ENCODE peak calls at places on chromosome 5, in six cellular contexts. Z is H1, I is neuronal stem cell, P is mesenchymal stem cell, E is IMR-90, H is trophoblast cell. O is an unnamed sample. For H3K9me3, the result is how much of the 10 kb centered on the place peaks cover.

GRCh38 chr5:176653986-176654385 is 6.7 kb downstream of the TSPAN17 start:
- DNase-seq in P (no peak), I (no peak), Z (no peak), E (no peak), H (no peak), O (no peak)

GRCh38 chr5:168885324-168886120 is 306.4 kb upstream of the PANK3 start:
- DNase-seq in E (no peak), Z (no peak), I (peak), H (no peak), P (no peak), O (no peak)

GRCh38 chr5:151085517-151086031 is 4.7 kb upstream of the TNIP1 start:
- DNase-seq in Z (no peak), E (peak), H (peak), P (peak), I (no peak), O (no peak)

GRCh38 chr5:143033535-143034260 is 263.5 kb downstream of the ARHGAP26 start:
- DNase-seq in Z (no peak), I (no peak), H (peak), E (peak), P (peak), O (no peak)

GRCh38 chr5:95861858-95862561 is 39.5 kb upstream of the GLRX start:
- DNase-seq in I (no peak), P (peak), E (peak), Z (no peak), H (peak), O (no peak)

GRCh38 chr5:31559942-31560341 is 27.8 kb downstream of the C5orf22 start:
- DNase-seq in Z (no peak), H (no peak), P (no peak), E (no peak), I (no peak), O (no peak)

GRCh38 chr5:179878222-179879002 is 19.8 kb upstream of the MRNIP start:
- DNase-seq in Z (no peak), I (no peak), E (no peak), H (no peak), P (no peak), O (no peak)

GRCh38 chr5:151123897-151124751 is 33.5 kb downstream of the ANXA6 start:
- DNase-seq in I (no peak), E (peak), H (no peak), Z (no peak), P (peak), O (no peak)

GRCh38 chr5:17374973-17375844 is 122.8 kb upstream of the TAF11L2 start:
- DNase-seq in H (peak), E (peak), I (no peak), P (peak), Z (peak), O (peak)

GRCh38 chr5:55149396-55149795 is 10.6 kb upstream of the GPX8 start:
- DNase-seq in P (no peak), I (no peak), H (peak), E (no peak), Z (no peak), O (no peak)

GRCh38 chr5:141871870-141872269 is 6.3 kb downstream of the PCDH1 start:
- DNase-seq in E (no peak), I (no peak), P (no peak), H (no peak), Z (no peak), O (no peak)

GRCh38 chr5:135158982-135159381 is 125.0 kb upstream of the PITX1 start:
- DNase-seq in P (no peak), E (no peak), H (peak), Z (no peak), I (no peak), O (no peak)

GRCh38 chr5:14144586-14145355 is 1.6 kb downstream of the TRIO start:
- DNase-seq in H (peak), Z (peak), E (peak), P (peak), I (peak), O (peak)

GRCh38 chr5:43416988-43417394 is 4.8 kb upstream of the CCL28 start:
- DNase-seq in P (no peak), I (no peak), H (no peak), E (no peak), Z (no peak), O (no peak)

GRCh38 chr5:159735036-159735435 is 181.2 kb upstream of the ADRA1B start:
- DNase-seq in E (no peak), P (no peak), Z (no peak), H (no peak), I (no peak), O (no peak)

GRCh38 chr5:99000878-99001277 is 72.1 kb upstream of the CHD1 start:
- DNase-seq in H (peak), Z (no peak), P (peak), E (peak), I (no peak), O (no peak)

GRCh38 chr5:173327948-173328895 is at the start of gene STC2:
- DNase-seq in E (peak), P (peak), I (peak), Z (peak), H (peak), O (peak)

GRCh38 chr5:55575815-55576583 is 41.2 kb upstream of the PLPP1 start:
- DNase-seq in I (no peak), H (peak), Z (peak), P (peak), E (peak), O (no peak)

GRCh38 chr5:38468978-38469706 is 87.3 kb downstream of the LIFR start:
- DNase-seq in Z (no peak), E (no peak), H (no peak), I (no peak), P (no peak), O (no peak)

GRCh38 chr5:96254980-96255681 is 177.9 kb downstream of the PCSK1 start:
- DNase-seq in H (peak), P (peak), E (peak), I (no peak), Z (no peak), O (no peak)

GRCh38 chr5:4883388-4883787 is 256.7 kb upstream of the ADAMTS16 start:
- DNase-seq in P (no peak), E (no peak), H (no peak), I (no peak), Z (no peak), O (no peak)

GRCh38 chr5:68250662-68251298 is 35.2 kb downstream of the PIK3R1 start:
- DNase-seq in Z (no peak), I (no peak), H (no peak), E (no peak), P (no peak), O (no peak)

GRCh38 chr5:64506567-64507321 is 929 bp downstream of the RGS7BP start:
- DNase-seq in I (peak), Z (peak), E (no peak), P (no peak), H (no peak), O (peak)

GRCh38 chr5:139061274-139061673 is 136.9 kb downstream of the SIL1 start:
- DNase-seq in I (no peak), H (peak), Z (no peak), E (peak), P (peak), O (no peak)

GRCh38 chr5:108367679-108368334 is 14.1 kb downstream of the FBXL17 start:
- DNase-seq in E (no peak), H (peak), Z (no peak), P (no peak), I (no peak), O (no peak)
- H3K9me3 ChIP-seq in E (under half), H (under half), Z (under half), P (under half), I (under half), O (under half)

GRCh38 chr5:60701317-60701988 is 1.5 kb upstream of the DEPDC1B start:
- DNase-seq in Z (no peak), E (no peak), H (peak), P (no peak), I (no peak), O (no peak)

GRCh38 chr5:60700347-60700815 is 415 bp upstream of the DEPDC1B start:
- DNase-seq in H (peak), I (no peak), E (no peak), P (no peak), Z (no peak), O (no peak)

GRCh38 chr5:60703944-60704343 is 4.0 kb upstream of the DEPDC1B start:
- DNase-seq in I (no peak), Z (no peak), H (peak), P (no peak), E (no peak), O (no peak)

GRCh38 chr5:60698316-60698715 is 1.6 kb downstream of the DEPDC1B start:
- DNase-seq in H (no peak), Z (no peak), P (no peak), I (no peak), E (no peak), O (no peak)

DNA sequence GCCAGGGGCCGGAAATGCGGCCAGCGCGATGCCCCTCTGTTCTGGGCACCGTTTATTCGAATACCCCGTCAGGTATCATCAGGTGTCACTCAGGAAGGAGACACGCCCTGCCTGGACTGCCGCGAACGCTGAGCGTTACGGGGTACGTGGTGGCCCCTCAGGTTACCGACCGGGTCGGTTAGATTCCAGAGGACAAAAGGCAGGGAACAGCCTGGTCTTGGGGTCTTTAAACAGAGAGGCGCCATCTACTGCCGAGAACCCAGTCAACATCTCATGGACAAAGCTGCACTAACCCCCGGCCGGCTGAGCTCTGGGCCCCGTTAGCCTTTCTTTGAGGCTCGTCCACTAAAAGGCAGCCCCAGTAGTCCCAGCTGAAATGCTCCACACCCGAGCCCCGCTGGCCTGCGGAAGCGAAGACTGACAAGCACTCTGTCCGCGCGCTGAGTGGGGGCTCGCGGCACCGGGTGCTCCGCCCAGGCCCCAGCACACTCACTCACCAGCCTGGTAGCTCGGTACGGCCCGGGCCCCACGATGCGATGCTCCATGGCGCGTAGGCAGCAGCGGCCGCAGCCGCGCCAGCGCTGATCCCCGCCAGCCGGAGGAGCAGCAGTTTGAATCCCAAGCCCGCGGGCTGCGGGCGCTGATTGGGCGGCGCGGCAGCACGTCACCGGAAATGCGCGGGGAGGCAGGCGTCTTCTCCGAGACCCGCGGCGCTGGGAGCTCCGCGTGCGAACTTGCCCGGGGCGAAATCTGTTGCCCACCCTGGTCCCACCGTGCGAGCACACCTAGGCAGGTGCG is at the start of gene DEPDC1B:
- DNase-seq in Z (peak), H (peak), I (peak), P (peak), E (peak), O (peak)
- H4K8ac ChIP-seq in Z (peak), H (peak), I (peak), P (peak), E (peak), O (no peak)

DNA sequence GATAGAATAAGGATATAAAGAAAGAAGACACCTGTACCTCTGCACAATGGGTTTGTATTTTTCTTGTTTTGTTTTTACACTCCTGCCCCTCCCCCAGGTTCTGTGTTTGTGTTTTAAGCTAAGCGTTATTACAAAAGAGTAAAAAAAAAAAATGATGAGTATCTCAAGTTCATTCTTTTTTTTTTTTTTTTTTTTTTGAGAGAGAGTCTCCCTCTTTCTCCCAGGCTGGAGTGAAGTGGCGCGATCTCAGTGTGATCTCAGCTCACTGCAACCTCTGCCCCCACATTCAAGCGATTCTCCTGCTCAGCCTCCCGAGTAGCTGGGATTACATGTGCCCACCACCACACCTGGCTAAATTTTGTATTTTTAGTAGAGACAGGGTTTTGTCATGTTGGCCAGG is 29.4 kb upstream of the RAI14 start:
- DNase-seq in Z (no peak), P (peak), I (no peak), H (no peak), E (no peak), O (no peak)
- H3K14ac ChIP-seq in Z (no peak), P (no peak), I (no peak), H (no peak), E (no peak), O (no peak)

GRCh38 chr5:140607031-140607430 is 25.9 kb downstream of the CD14 start:
- DNase-seq in I (no peak), H (no peak), P (no peak), Z (no peak), E (no peak), O (no peak)

GRCh38 chr5:140608730-140609520 is 24.1 kb downstream of the CD14 start:
- DNase-seq in E (no peak), Z (no peak), P (no peak), I (no peak), H (no peak), O (no peak)

GRCh38 chr5:140605879-140606278 is 27.1 kb downstream of the CD14 start:
- DNase-seq in Z (no peak), I (no peak), H (peak), P (no peak), E (no peak), O (no peak)

GRCh38 chr5:140611020-140611521 is 21.9 kb downstream of the CD14 start:
- DNase-seq in P (no peak), Z (no peak), I (no peak), E (peak), H (no peak), O (no peak)
- H3K9me3 ChIP-seq in P (under half), Z (under half), I (under half), E (under half), H (under half), O (under half)

GRCh38 chr5:110727025-110727314 is 499 bp upstream of the TMEM232 start:
- DNase-seq in H (peak), Z (no peak), E (peak), P (no peak), I (no peak), O (no peak)

DNA sequence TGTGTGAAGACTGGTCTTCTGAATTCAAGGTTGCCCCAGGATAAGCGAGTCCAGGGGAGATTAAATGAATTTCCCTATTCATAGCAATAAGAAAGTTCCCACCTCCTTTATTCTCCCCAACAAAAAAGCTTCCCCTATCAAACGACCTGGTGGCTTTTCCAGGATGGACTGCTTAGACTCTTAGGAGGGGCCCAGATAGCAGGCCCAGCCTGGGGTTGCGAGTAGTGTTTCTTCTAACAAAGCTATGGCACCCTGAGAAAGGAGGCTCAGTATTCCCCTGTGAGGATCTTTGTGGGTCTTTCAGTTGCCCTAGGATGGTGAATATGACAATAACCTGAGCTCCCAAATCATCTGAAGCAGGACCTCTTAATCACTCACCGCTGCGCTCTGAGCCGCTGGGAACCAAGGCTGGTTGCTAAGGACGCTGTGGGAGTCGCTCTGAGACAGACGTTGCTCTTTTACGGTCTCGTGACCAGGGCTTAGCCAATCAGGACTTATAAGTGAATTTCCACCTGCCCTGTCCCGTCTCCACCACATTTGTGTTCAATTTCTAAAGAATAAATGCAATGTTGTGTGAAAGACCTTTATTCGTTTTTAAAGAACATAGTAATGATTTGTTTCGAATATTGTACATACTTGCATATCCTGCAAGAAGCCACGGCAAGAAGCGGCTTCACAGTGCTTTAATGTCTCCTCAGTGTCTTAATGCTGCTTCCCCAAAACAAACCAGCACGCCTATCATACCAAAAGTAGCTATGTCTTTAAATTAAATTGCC is at the start of gene TMEM232:
- DNase-seq in E (peak), H (peak), Z (peak), P (peak), I (peak), O (peak)
- H4K8ac ChIP-seq in E (no peak), H (no peak), Z (no peak), P (no peak), I (no peak), O (no peak)

GRCh38 chr5:175603987-175604739 is 53.7 kb upstream of the HRH2 start:
- DNase-seq in Z (no peak), I (no peak), P (no peak), H (no peak), E (no peak), O (no peak)
- H3K14ac ChIP-seq in Z (no peak), I (no peak), P (no peak), H (no peak), E (no peak), O (no peak)

DNA sequence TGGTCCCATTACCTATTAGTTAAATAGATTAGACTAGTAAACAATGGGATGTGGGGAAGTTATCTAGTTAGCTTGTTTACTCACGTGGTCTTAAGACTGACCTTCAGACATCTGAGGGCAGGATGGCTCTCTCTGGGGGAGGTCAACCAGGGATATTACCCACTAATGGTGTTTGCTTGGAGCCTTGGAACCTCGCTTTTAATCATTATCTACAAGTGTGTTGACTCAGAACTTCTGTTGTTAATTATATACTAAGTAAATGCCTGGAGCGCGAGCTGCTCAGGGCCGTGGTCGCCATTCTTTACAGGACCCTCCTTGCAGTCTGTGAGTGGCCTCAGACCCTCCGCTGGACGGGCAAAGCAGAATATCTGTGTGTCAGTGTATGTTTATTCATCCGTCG is 48.5 kb upstream of the ZNF354A start:
- DNase-seq in Z (no peak), I (no peak), H (no peak), P (no peak), E (no peak), O (no peak)
- H3K9me3 ChIP-seq in Z (under half), I (under half), H (half or more), P (under half), E (under half), O (under half)

DNA sequence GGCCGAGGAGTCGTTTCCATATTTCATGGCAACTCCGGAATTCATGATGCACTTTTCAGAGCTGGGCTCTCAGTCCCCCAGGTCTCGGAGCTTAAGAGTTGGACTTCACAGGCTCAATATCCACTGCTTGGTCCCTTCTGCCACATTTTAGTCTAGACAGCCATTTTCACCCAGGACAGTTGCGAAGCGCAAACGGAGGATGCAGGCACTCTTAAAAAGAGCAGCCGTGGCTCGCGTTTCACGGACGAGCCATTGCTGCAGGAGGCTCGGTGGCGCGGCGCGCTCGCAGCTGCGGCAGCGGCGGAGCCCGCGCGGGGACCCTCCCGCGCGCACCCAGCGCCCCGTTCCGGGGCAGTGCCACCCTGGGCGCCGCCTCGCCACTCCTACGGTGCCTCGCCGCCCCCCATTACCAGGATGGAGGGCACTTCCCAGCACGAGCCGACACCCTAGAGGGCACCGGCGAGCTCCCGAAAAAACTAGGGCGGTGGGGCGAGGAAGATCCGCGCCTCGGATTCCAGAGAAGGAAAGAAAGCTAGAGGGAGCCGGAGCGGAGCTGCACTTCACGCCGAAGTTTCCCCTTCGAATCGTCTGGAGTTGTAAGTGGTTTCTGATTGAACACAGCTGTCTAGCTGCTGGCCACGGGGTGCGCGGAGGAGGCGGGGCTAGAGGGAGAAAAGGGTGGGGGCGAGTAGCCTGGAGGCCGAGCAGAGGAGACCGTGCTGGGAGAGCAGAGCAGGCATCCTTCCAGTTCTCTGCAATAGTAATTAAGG is 140.3 kb downstream of the TSSK1B start:
- DNase-seq in E (peak), H (peak), I (peak), P (peak), Z (peak), O (peak)
- H4K8ac ChIP-seq in E (peak), H (peak), I (no peak), P (peak), Z (no peak), O (no peak)

GRCh38 chr5:111079846-111080245 is 8.3 kb downstream of the TSLP start:
- DNase-seq in Z (no peak), H (no peak), P (no peak), E (peak), I (no peak), O (no peak)
- H3K14ac ChIP-seq in Z (no peak), H (no peak), P (no peak), E (no peak), I (no peak), O (no peak)

O was measured in H9.